ENCODE peak calls at places on chromosome X, in four cellular contexts. C is B cell, R is foreskin fibroblast, J is fibroblast of lung. X is an unnamed sample.

GRCh38 chrX:108945883-108946523 is 209.6 kb upstream of the IRS4 start:
- DNase-seq in C (no peak), R (no peak), J (no peak), X (no peak)

GRCh38 chrX:24396236-24396929 is 35.9 kb downstream of the SUPT20HL1 start:
- DNase-seq in J (peak), R (peak), C (no peak), X (no peak)

GRCh38 chrX:119638725-119639471 is 32.7 kb upstream of the NKRF start:
- DNase-seq in R (no peak), J (no peak), C (peak), X (no peak)

GRCh38 chrX:124328765-124329164 is 3.7 kb upstream of the TEX13D start:
- DNase-seq in R (peak), J (peak), C (no peak), X (no peak)

GRCh38 chrX:51837926-51838325 is 55.5 kb upstream of the MAGED1 start:
- DNase-seq in R (peak), C (no peak), J (peak), X (no peak)

GRCh38 chrX:83495882-83496281 is 12.2 kb upstream of the POU3F4 start:
- DNase-seq in R (no peak), C (no peak), J (no peak), X (no peak)

GRCh38 chrX:129979207-129979920 is 3.1 kb upstream of the BCORL1 start:
- DNase-seq in R (peak), J (no peak), C (no peak), X (peak)

GRCh38 chrX:23945206-23945605 is 37.4 kb downstream of the CXorf58 start:
- DNase-seq in J (no peak), R (peak), C (no peak), X (no peak)

GRCh38 chrX:38985375-38985774 is 184.1 kb downstream of the MID1IP1 start:
- DNase-seq in R (peak), C (no peak), J (no peak), X (no peak)

GRCh38 chrX:10722804-10723364 is 102.5 kb upstream of the MID1 start:
- DNase-seq in J (peak), C (no peak), R (peak), X (peak)

GRCh38 chrX:115233497-115234219 is at the start of gene LRCH2:
- DNase-seq in C (no peak), J (peak), R (peak), X (peak)

GRCh38 chrX:84240848-84241565 is 53.0 kb upstream of the RPS6KA6 start:
- DNase-seq in C (no peak), J (peak), R (no peak), X (no peak)

GRCh38 chrX:119419898-119420297 is 20.8 kb downstream of the SLC25A43 start:
- DNase-seq in J (no peak), C (no peak), R (no peak), X (no peak)

GRCh38 chrX:75291611-75292010 is 17.7 kb downstream of the UPRT start:
- DNase-seq in J (no peak), R (no peak), C (no peak), X (no peak)

DNA sequence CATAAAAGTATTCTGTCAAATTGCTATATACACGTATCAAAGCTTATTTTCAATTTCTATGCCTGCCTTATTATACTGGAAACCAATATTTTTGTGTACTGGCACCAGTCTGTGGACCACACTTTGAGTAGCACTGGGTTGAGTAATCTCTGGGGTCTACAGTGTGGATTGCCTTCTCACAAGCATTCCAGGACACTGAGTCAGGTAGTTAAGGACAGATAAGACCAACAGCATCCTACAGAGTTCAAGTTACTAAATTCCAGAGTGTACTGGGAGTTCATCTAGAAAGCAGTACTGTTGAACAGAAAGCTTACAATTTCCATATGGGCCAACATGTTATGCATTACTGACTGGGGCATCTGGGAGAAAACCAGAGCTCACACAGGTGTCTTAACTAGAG is 61.8 kb downstream of the VMA21 start:
- DNase-seq in C (no peak), R (no peak), J (peak), X (no peak)
- TF ChIP-seq CTCF in C (no peak), R (no peak), J (no peak), X (no peak)

GRCh38 chrX:30196322-30196721 is 19.0 kb upstream of the MAGEB2 start:
- DNase-seq in J (peak), R (no peak), C (no peak), X (no peak)
- TF ChIP-seq CTCF in J (no peak), R (no peak), C (no peak), X (peak)

DNA sequence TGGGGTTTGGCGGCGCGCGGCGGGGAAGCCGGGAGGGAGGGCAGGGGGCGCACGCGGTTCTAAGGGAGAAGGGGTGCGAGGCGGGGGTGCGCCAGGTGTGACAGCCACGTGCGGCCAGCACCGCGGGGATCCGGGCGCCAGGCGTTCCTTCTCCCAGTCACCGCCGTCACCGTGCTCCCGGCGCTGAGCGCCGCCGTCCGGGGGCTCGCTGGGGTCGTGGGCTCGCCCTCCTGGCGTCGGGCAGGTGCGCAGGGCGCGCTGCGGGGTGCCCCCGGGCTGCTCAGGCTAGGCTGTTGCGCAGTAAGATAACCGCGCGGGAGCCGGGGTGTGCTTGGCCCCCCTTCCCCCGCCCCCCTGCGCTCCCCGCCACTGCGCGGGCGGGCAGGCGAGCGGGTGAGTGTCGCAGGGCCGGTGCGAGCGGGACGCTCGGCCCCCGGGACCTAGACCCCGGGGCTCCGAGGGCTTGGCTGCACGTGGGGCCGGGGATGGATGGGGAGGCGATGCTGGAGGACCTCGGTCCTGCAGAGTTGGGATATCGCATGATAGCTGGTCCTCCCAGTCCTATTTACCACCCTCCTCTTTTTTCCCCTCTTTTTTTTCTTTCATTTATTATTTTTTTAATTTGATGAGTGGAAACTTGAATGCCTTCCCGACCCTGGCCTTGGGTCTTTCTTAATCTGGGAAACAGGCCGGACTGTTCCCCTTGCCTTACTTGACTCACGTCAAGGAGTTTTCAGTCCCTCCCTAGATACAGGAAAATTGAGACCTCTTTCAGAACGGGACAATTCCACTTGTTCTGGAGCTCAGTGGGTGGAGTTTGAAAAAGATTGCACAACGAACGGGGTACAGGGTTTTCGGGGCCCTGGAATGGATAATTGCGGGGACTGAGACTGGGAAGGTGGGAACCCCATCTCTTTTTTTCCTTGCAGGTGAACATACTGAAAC is 797 bp downstream of the TXLNG start:
- DNase-seq in J (no peak), C (no peak), R (peak), X (peak)
- TF ChIP-seq CTCF in J (no peak), C (no peak), R (no peak), X (no peak)

DNA sequence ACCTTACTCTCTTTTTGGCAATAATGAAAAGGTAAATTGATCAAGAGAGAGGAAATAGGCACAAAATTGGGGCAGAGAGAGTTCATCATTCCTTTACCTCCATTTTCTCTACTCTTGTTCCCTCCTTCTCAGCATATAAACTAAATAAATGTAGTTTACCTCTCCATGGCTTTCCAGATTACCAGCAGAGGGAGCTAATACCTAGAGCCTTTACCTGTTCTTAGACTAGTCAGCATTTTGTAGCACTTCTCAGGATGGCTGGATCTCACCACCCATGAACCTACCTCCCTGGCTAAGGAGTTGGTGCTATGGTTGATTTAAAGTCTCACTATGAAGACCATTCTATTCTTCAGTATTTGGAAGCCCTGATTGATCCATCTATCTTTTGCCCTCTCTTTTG is 15.7 kb downstream of the OFD1 start:
- DNase-seq in J (peak), R (peak), C (no peak), X (no peak)
- TF ChIP-seq CTCF in J (peak), R (peak), C (peak), X (peak)

X was measured in nephron progenitor cell.